ENCODE peak calls at places on chromosome 16, in seven cellular contexts. M, P, Q, J, U, X and Y are unnamed samples.

GRCh38 chr16:84277244-84277823 is 17.3 kb upstream of the WFDC1 start:
- DNase-seq in U (peak; percentile 48), Q (no peak), M (peak; percentile 51), P (peak; percentile 79), X (no peak), J (peak; percentile 81), Y (peak; percentile 59)

GRCh38 chr16:14182999-14183398 is 111.9 kb downstream of the MRTFB start:
- DNase-seq in X (no peak), M (no peak), P (no peak), Q (no peak), U (no peak), J (no peak), Y (no peak)

GRCh38 chr16:15518412-15519351 is 84.3 kb downstream of the BMERB1 start:
- DNase-seq in Q (no peak), P (no peak), J (no peak), M (no peak), X (no peak), U (no peak), Y (no peak)

GRCh38 chr16:8026450-8026849 is 563.9 kb downstream of the TMEM114 start:
- DNase-seq in J (peak; percentile 24), Q (no peak), U (no peak), P (no peak), M (no peak), X (no peak), Y (peak; percentile 23)

GRCh38 chr16:67544844-67545664 is 16.4 kb downstream of the RIPOR1 start:
- DNase-seq in Q (no peak), X (no peak), J (no peak), U (no peak), M (no peak), P (no peak), Y (no peak)

GRCh38 chr16:17058471-17058870 is 412.3 kb downstream of the XYLT1 start:
- DNase-seq in Q (no peak), M (no peak), X (no peak), U (no peak), J (no peak), P (peak; percentile 78), Y (no peak)

GRCh38 chr16:50178397-50179018 is 25.4 kb downstream of the TENT4B start:
- DNase-seq in P (no peak), M (no peak), U (no peak), J (no peak), Q (no peak), X (no peak), Y (no peak)

GRCh38 chr16:85525464-85526117 is 87.5 kb upstream of the GSE1 start:
- DNase-seq in X (no peak), J (no peak), U (no peak), P (no peak), M (peak; percentile 61), Q (no peak), Y (no peak)

GRCh38 chr16:77965346-77965745 is 57.0 kb upstream of the CLEC3A start:
- DNase-seq in P (no peak), Q (no peak), U (no peak), M (no peak), X (no peak), J (no peak), Y (no peak)

GRCh38 chr16:23999663-24000062 is 163.9 kb downstream of the PRKCB start:
- DNase-seq in X (no peak), Q (peak; percentile 47), J (no peak), U (no peak), P (no peak), M (no peak), Y (no peak)

GRCh38 chr16:17696696-17697095 is 225.9 kb upstream of the XYLT1 start:
- DNase-seq in P (no peak), J (no peak), X (no peak), M (no peak), Q (no peak), U (no peak), Y (no peak)

GRCh38 chr16:66682271-66682670 is 14.3 kb downstream of the CMTM4 start:
- DNase-seq in X (no peak), P (no peak), J (no peak), M (no peak), Q (no peak), U (no peak), Y (no peak)

GRCh38 chr16:54326266-54326662 is 39.7 kb upstream of the IRX3 start:
- DNase-seq in U (no peak), X (no peak), Q (no peak), J (no peak), M (no peak), P (no peak), Y (no peak)

GRCh38 chr16:80369559-80369958 is 171.2 kb upstream of the DYNLRB2 start:
- DNase-seq in U (no peak), M (peak; percentile 23), P (peak; percentile 58), X (peak; percentile 36), Q (no peak), J (no peak), Y (peak; percentile 25)

GRCh38 chr16:86211800-86212199 is 298.5 kb upstream of the FOXF1 start:
- DNase-seq in X (no peak), P (no peak), Q (no peak), U (peak; percentile 72), M (no peak), J (no peak), Y (no peak)

GRCh38 chr16:89015271-89015859 is 38.4 kb upstream of the CBFA2T3 start:
- DNase-seq in U (no peak), M (no peak), P (no peak), X (no peak), J (no peak), Q (no peak), Y (no peak)

GRCh38 chr16:50368410-50369132 is at the start of gene BRD7:
- DNase-seq in M (peak; percentile 62), Q (no peak), J (peak; percentile 93), X (no peak), P (peak; percentile 97), U (no peak), Y (no peak)

GRCh38 chr16:22007509-22008214 is at the start of gene MOSMO:
- DNase-seq in M (peak; percentile 85), Q (no peak), P (peak; percentile 94), U (no peak), X (no peak), J (peak; percentile 84), Y (peak; percentile 78)

GRCh38 chr16:67637625-67638024 is 7.3 kb upstream of the CARMIL2 start:
- DNase-seq in J (no peak), X (no peak), P (no peak), M (no peak), U (no peak), Q (no peak), Y (no peak)

GRCh38 chr16:86761117-86761971 is 183.0 kb downstream of the FOXL1 start:
- DNase-seq in M (peak; percentile 22), X (no peak), J (peak; percentile 80), U (peak; percentile 51), P (peak; percentile 73), Q (no peak), Y (no peak)

GRCh38 chr16:10388987-10389386 is 3.1 kb downstream of the ATF7IP2 start:
- DNase-seq in P (no peak), X (no peak), Q (no peak), J (no peak), U (no peak), M (no peak), Y (no peak)

GRCh38 chr16:10386517-10387377 is 886 bp downstream of the ATF7IP2 start:
- DNase-seq in Q (peak; percentile 5), U (no peak), X (no peak), M (peak; percentile 51), P (no peak), J (no peak), Y (no peak)

GRCh38 chr16:10383626-10384025 is 2.2 kb upstream of the ATF7IP2 start:
- DNase-seq in U (no peak), M (no peak), P (no peak), J (no peak), X (no peak), Q (no peak), Y (no peak)

GRCh38 chr16:10387378-10387681 is 1.5 kb downstream of the ATF7IP2 start:
- DNase-seq in X (no peak), Q (no peak), P (no peak), M (no peak), J (no peak), U (no peak), Y (no peak)

GRCh38 chr16:10385725-10386516 is at the start of gene ATF7IP2:
- DNase-seq in J (peak; percentile 97), M (peak; percentile 98), X (peak; percentile 89), Q (peak; percentile 80), U (peak; percentile 87), P (peak; percentile 87), Y (peak; percentile 91)
- TF ChIP-seq JUND in J (no peak), M (peak; percentile 78), X (no peak), Q (no peak), U (no peak), P (no peak), Y (no peak)

GRCh38 chr16:278863-279366 is 1.5 kb upstream of the ARHGDIG start:
- DNase-seq in U (no peak), M (peak; percentile 12), J (no peak), P (no peak), Q (peak; percentile 8), X (no peak), Y (peak; percentile 70)
- TF ChIP-seq JUND in U (no peak), M (no peak), J (no peak), P (no peak), Q (no peak), X (no peak), Y (no peak)

DNA sequence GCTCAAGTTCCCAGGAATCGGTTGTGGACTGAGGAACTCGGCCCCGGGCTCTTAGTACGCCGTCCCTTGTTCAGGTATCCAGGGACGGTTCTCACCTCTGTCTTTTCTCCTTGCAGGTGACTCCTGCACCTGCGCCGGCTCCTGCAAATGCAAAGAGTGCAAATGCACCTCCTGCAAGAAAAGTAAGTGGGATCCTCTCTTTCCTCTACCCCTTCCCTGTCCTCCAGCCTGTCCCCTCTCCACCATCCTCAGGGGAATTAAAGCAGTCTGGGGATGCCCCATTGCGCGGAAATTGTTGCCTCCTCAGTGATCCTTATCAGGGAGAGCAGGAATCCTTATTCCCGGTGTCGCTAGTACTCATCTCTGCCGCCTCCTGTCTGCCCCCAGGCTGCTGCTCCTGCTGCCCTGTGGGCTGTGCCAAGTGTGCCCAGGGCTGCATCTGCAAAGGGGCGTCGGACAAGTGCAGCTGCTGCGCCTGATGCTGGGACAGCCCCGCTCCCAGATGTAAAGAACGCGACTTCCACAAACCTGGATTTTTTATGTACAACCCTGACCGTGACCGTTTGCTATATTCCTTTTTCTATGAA is 585 bp downstream of the MT2A start:
- DNase-seq in X (no peak), U (no peak), Q (no peak), J (peak; percentile 29), P (peak; percentile 43), M (no peak), Y (no peak)
- TF ChIP-seq JUND in X (no peak), U (no peak), Q (no peak), J (no peak), P (no peak), M (no peak), Y (no peak)

GRCh38 chr16:1726661-1727502 is 20.9 kb downstream of the MAPK8IP3 start:
- DNase-seq in U (no peak), M (no peak), X (no peak), Q (no peak), P (no peak), J (no peak), Y (no peak)
- TF ChIP-seq JUND in U (no peak), M (no peak), X (no peak), Q (no peak), P (no peak), J (no peak), Y (no peak)

GRCh38 chr16:627458-628239 is 3.1 kb upstream of the WFIKKN1 start:
- DNase-seq in M (no peak), U (no peak), Q (no peak), P (no peak), J (peak; percentile 57), X (no peak), Y (no peak)
- TF ChIP-seq JUND in M (no peak), U (no peak), Q (no peak), P (no peak), J (no peak), X (no peak), Y (no peak)

GRCh38 chr16:26475579-26475978 is 591.1 kb upstream of the C16orf82 start:
- DNase-seq in M (no peak), Q (no peak), P (no peak), U (no peak), J (no peak), X (no peak), Y (no peak)
- TF ChIP-seq JUND in M (no peak), Q (no peak), P (no peak), U (no peak), J (no peak), X (no peak), Y (no peak)